ENCODE peak calls at places on chromosomes 12 and 14, in five cellular contexts. K is transverse colon, D is adrenal gland, G is B cell, L is A673. B is an unnamed sample.

GRCh38 chr14:30876692-30877091 is 2.3 kb downstream of the COCH start:
- DNase-seq in L (peak; percentile 20), K (no peak), D (no peak), G (no peak), B (no peak)

GRCh38 chr14:94671870-94672444 is 59.8 kb downstream of the SERPINA3 start:
- DNase-seq in G (no peak), L (no peak), K (no peak), D (no peak), B (peak; percentile 10)

GRCh38 chr12:20260864-20261263 is 107.5 kb upstream of the PDE3A start:
- DNase-seq in K (no peak), D (no peak), G (no peak), L (peak; percentile 15), B (no peak)

GRCh38 chr14:33642641-33643342 is 308.1 kb downstream of the EGLN3 start:
- DNase-seq in L (no peak), G (no peak), D (no peak), K (no peak), B (no peak)

GRCh38 chr14:63986789-63987533 is 134.2 kb downstream of the SYNE2 start:
- DNase-seq in L (peak; percentile 79), D (no peak), G (no peak), K (peak; percentile 19), B (no peak)

GRCh38 chr12:95203477-95203843 is 13.8 kb downstream of the FGD6 start:
- DNase-seq in G (no peak), L (no peak), D (no peak), K (no peak), B (no peak)

GRCh38 chr14:103558071-103558882 is 4.2 kb downstream of the BAG5 start:
- DNase-seq in L (peak; percentile 80), D (no peak), K (no peak), G (no peak), B (no peak)

GRCh38 chr12:92055877-92056276 is 89.8 kb downstream of the BTG1 start:
- DNase-seq in G (no peak), K (peak; percentile 58), L (no peak), D (no peak), B (no peak)

GRCh38 chr14:69574266-69574953 is at the start of gene CCDC177:
- DNase-seq in G (peak; percentile 88), D (peak; percentile 30), K (peak; percentile 68), L (peak; percentile 74), B (peak; percentile 58)

GRCh38 chr14:99387880-99388279 is 92.8 kb downstream of the SETD3 start:
- DNase-seq in K (no peak), D (no peak), L (no peak), G (no peak), B (no peak)

GRCh38 chr12:68326720-68327119 is 5.4 kb downstream of the MDM1 start:
- DNase-seq in L (no peak), K (no peak), G (no peak), D (no peak), B (no peak)

GRCh38 chr14:99581371-99581770 is 22.6 kb downstream of the CCDC85C start:
- DNase-seq in K (no peak), L (no peak), D (no peak), G (no peak), B (no peak)

GRCh38 chr12:117538032-117538690 is 176.7 kb upstream of the NOS1 start:
- DNase-seq in D (peak; percentile 42), K (no peak), G (no peak), L (no peak), B (no peak)

GRCh38 chr14:105857816-105858675 is 331.7 kb downstream of the TMEM121 start:
- DNase-seq in K (peak; percentile 7), L (no peak), G (peak; percentile 22), D (peak; percentile 9), B (peak; percentile 12)

GRCh38 chr12:120538281-120539156 is 4.4 kb downstream of the RNF10 start:
- DNase-seq in G (no peak), L (peak; percentile 61), K (peak; percentile 74), D (peak; percentile 69), B (no peak)

GRCh38 chr14:21382095-21382494 is 1.7 kb downstream of the SUPT16H start:
- DNase-seq in L (no peak), G (no peak), D (no peak), K (no peak), B (no peak)

GRCh38 chr12:90611891-90612290 is 343.1 kb downstream of the CCER1 start:
- DNase-seq in K (no peak), D (no peak), G (no peak), L (no peak), B (no peak)

GRCh38 chr14:52354257-52354656 is 40.1 kb downstream of the PTGER2 start:
- DNase-seq in D (no peak), L (no peak), G (no peak), K (no peak), B (no peak)

GRCh38 chr14:60092516-60092915 is 793 bp downstream of the PCNX4 start:
- DNase-seq in K (peak; percentile 18), L (peak; percentile 45), G (no peak), D (peak; percentile 16), B (peak; percentile 44)

GRCh38 chr12:47356129-47356622 is 276.4 kb upstream of the AMIGO2 start:
- DNase-seq in G (peak; percentile 54), D (no peak), L (no peak), K (no peak), B (no peak)

GRCh38 chr12:76591461-76591860 is 31.9 kb upstream of the OSBPL8 start:
- DNase-seq in G (no peak), D (no peak), K (no peak), L (no peak), B (no peak)

GRCh38 chr12:82527165-82527780 is 159.4 kb upstream of the TMTC2 start:
- DNase-seq in D (peak; percentile 30), G (no peak), L (peak; percentile 61), K (peak; percentile 12), B (peak; percentile 57)

GRCh38 chr12:7271904-7272303 is 32.0 kb upstream of the ACSM4 start:
- DNase-seq in G (no peak), D (no peak), L (no peak), K (no peak), B (no peak)

GRCh38 chr12:101919447-101919846 is 42.1 kb downstream of the DRAM1 start:
- DNase-seq in K (no peak), L (no peak), G (no peak), D (no peak), B (no peak)

GRCh38 chr14:61528591-61529021 is 166.7 kb upstream of the HIF1A start:
- DNase-seq in K (no peak), L (no peak), G (no peak), D (no peak), B (no peak)

GRCh38 chr14:65134651-65135579 is 32.6 kb upstream of the MAX start:
- DNase-seq in K (peak; percentile 29), L (no peak), G (no peak), D (no peak), B (no peak)

GRCh38 chr12:74915718-74916117 is 293.9 kb downstream of the KCNC2 start:
- DNase-seq in L (no peak), K (no peak), D (no peak), G (no peak), B (no peak)

GRCh38 chr14:66600416-66600815 is 92.5 kb downstream of the GPHN start:
- DNase-seq in L (no peak), G (no peak), K (no peak), D (no peak), B (no peak)

GRCh38 chr14:97275276-97275675 is 478.1 kb downstream of the VRK1 start:
- DNase-seq in D (no peak), G (no peak), L (no peak), K (no peak), B (no peak)

GRCh38 chr14:34911209-34912150 is 36.3 kb upstream of the BAZ1A start:
- DNase-seq in G (no peak), L (no peak), K (no peak), D (peak; percentile 26), B (peak; percentile 32)

GRCh38 chr14:21081521-21082184 is 11.5 kb downstream of the ARHGEF40 start:
- DNase-seq in D (no peak), K (no peak), G (no peak), L (no peak), B (no peak)

GRCh38 chr12:106522708-106523107 is 60.1 kb upstream of the RFX4 start:
- DNase-seq in D (no peak), K (no peak), L (no peak), G (no peak), B (no peak)

GRCh38 chr12:50786498-50787231 is 22.8 kb downstream of the ATF1 start:
- DNase-seq in G (no peak), L (no peak), K (no peak), D (no peak), B (no peak)

GRCh38 chr14:61866932-61867920 is 105.0 kb downstream of the SNAPC1 start:
- DNase-seq in G (no peak), K (no peak), L (no peak), D (no peak), B (no peak)

GRCh38 chr12:66011731-66012130 is 118.8 kb downstream of the LLPH start:
- DNase-seq in L (no peak), G (no peak), D (no peak), K (no peak), B (no peak)

GRCh38 chr14:20469890-20470858 is 968 bp downstream of the PNP start:
- DNase-seq in K (peak; percentile 49), D (peak; percentile 31), L (peak; percentile 71), G (peak; percentile 45), B (peak; percentile 35)

GRCh38 chr12:91813701-91814100 is 331.9 kb downstream of the BTG1 start:
- DNase-seq in D (no peak), L (no peak), K (no peak), G (no peak), B (no peak)